ENCODE peak calls at places on chromosome 4, in four cellular contexts. K is OCI-LY7, Z is tibial artery, U is stomach. F is an unnamed sample. For H3K9me3, the result is how much of the 10 kb centered on the place peaks cover.

GRCh38 chr4:3679851-3680311 is 86.3 kb upstream of the ADRA2C start:
- DNase-seq in K (peak), Z (peak), U (no peak), F (no peak)

GRCh38 chr4:118353452-118353851 is 649 bp upstream of the PRSS12 start:
- DNase-seq in K (no peak), Z (no peak), U (no peak), F (no peak)

GRCh38 chr4:27049101-27049829 is 188.6 kb downstream of the STIM2 start:
- DNase-seq in K (no peak), Z (no peak), U (no peak), F (no peak)

GRCh38 chr4:169971456-169972015 is 54.7 kb downstream of the MFAP3L start:
- DNase-seq in K (no peak), Z (peak), U (no peak), F (no peak)

GRCh38 chr4:105291920-105292319 is 145.2 kb downstream of the TET2 start:
- DNase-seq in K (no peak), Z (no peak), U (no peak), F (no peak)

GRCh38 chr4:41538887-41539498 is 1.0 kb downstream of the LIMCH1 start:
- DNase-seq in K (no peak), Z (no peak), U (no peak), F (no peak)

GRCh38 chr4:127604949-127605709 is 27.6 kb upstream of the INTU start:
- DNase-seq in K (peak), Z (no peak), U (no peak), F (peak)

GRCh38 chr4:168877779-168878491 is 132.1 kb downstream of the CBR4 start:
- DNase-seq in K (no peak), Z (peak), U (no peak), F (no peak)

GRCh38 chr4:145484240-145484846 is 2.7 kb downstream of the SMAD1 start:
- DNase-seq in K (no peak), Z (no peak), U (no peak), F (no peak)

GRCh38 chr4:6716958-6717655 is 1.1 kb downstream of the BLOC1S4 start:
- DNase-seq in K (peak), Z (no peak), U (no peak), F (no peak)

GRCh38 chr4:3074846-3075651 is 568 bp downstream of the HTT start:
- DNase-seq in K (peak), Z (peak), U (peak), F (peak)

GRCh38 chr4:41384992-41385391 is 128.3 kb downstream of the UCHL1 start:
- DNase-seq in K (no peak), Z (peak), U (peak), F (no peak)

GRCh38 chr4:41142946-41143720 is 71.2 kb downstream of the APBB2 start:
- DNase-seq in K (no peak), Z (peak), U (peak), F (no peak)

GRCh38 chr4:1201851-1202525 is 29.6 kb upstream of the SPON2 start:
- DNase-seq in K (peak), Z (peak), U (peak), F (peak)

GRCh38 chr4:124958812-124959211 is 246.3 kb upstream of the ANKRD50 start:
- DNase-seq in K (no peak), Z (no peak), U (no peak), F (no peak)

GRCh38 chr4:73257995-73258667 is 467 bp downstream of the ANKRD17 start:
- DNase-seq in K (peak), Z (peak), U (no peak), F (no peak)

GRCh38 chr4:8373270-8373972 is 67.1 kb downstream of the ACOX3 start:
- DNase-seq in K (no peak), Z (no peak), U (no peak), F (no peak)

GRCh38 chr4:152943673-152944072 is 7.5 kb downstream of the FHDC1 start:
- DNase-seq in K (no peak), Z (no peak), U (no peak), F (no peak)

GRCh38 chr4:121041307-121042090 is 30.8 kb downstream of the NDNF start:
- DNase-seq in K (no peak), Z (no peak), U (no peak), F (peak)

GRCh38 chr4:176193898-176194297 is 1.5 kb downstream of the SPATA4 start:
- DNase-seq in K (no peak), Z (no peak), U (no peak), F (no peak)

GRCh38 chr4:177250056-177250696 is 59.5 kb upstream of the NEIL3 start:
- DNase-seq in K (peak), Z (peak), U (peak), F (peak)

GRCh38 chr4:89049853-89050252 is 7.1 kb downstream of the FAM13A start:
- DNase-seq in K (no peak), Z (no peak), U (no peak), F (no peak)

GRCh38 chr4:29549308-29549707 is 1170.9 kb upstream of the PCDH7 start:
- DNase-seq in K (no peak), Z (no peak), U (no peak), F (no peak)

GRCh38 chr4:3213661-3214250 is 35.2 kb upstream of the MSANTD1 start:
- DNase-seq in K (no peak), Z (peak), U (no peak), F (no peak)

GRCh38 chr4:138643827-138644226 is 371.8 kb upstream of the NOCT start:
- DNase-seq in K (no peak), Z (no peak), U (no peak), F (no peak)

GRCh38 chr4:117378942-117379341 is 293.6 kb upstream of the TRAM1L1 start:
- DNase-seq in K (no peak), Z (no peak), U (no peak), F (no peak)

GRCh38 chr4:108342325-108342986 is 173.7 kb upstream of the LEF1 start:
- DNase-seq in K (peak), Z (no peak), U (no peak), F (no peak)

GRCh38 chr4:56979674-56980073 is 978 bp downstream of the POLR2B start:
- DNase-seq in K (peak), Z (no peak), U (no peak), F (peak)

GRCh38 chr4:79364048-79364447 is 38.2 kb upstream of the NAA11 start:
- DNase-seq in K (no peak), Z (no peak), U (no peak), F (no peak)

GRCh38 chr4:150867148-150867547 is 147.9 kb downstream of the LRBA start:
- DNase-seq in K (peak), Z (no peak), U (no peak), F (peak)

GRCh38 chr4:138875886-138876608 is 139.5 kb upstream of the NOCT start:
- DNase-seq in K (no peak), Z (no peak), U (no peak), F (no peak)

GRCh38 chr4:182147391-182147790 is 95.8 kb upstream of the TENM3 start:
- DNase-seq in K (no peak), Z (no peak), U (no peak), F (no peak)
- H3K4me3 ChIP-seq in K (no peak), Z (no peak), U (no peak), F (no peak)

GRCh38 chr4:164768516-164768915 is 14.6 kb downstream of the SMIM31 start:
- DNase-seq in K (peak), Z (no peak), U (no peak), F (no peak)

GRCh38 chr4:164772076-164772475 is 18.1 kb downstream of the SMIM31 start:
- DNase-seq in K (no peak), Z (no peak), U (no peak), F (no peak)

GRCh38 chr4:164765096-164765495 is 11.2 kb downstream of the SMIM31 start:
- DNase-seq in K (no peak), Z (no peak), U (no peak), F (no peak)

GRCh38 chr4:164770051-164770724 is 16.3 kb downstream of the SMIM31 start:
- DNase-seq in K (no peak), Z (no peak), U (no peak), F (no peak)

DNA sequence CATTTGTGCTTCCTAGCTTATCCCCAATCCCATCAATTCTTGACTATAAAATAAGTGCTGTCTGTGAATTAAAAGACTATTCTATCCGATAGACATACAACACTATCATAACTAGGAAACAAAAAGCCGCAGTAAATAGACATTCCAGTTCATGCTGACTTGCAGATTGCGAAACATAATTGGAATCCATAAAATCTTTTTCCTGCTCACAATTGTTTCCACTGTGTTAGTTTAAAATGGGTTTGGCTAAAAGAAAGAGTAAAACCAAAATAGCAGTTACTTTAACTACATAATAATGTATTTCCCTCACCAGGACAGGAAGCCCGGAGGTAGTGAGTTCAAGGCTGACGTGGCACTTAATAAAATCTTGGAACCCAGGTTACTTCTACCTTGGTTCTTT is 17.2 kb downstream of the SMIM31 start:
- DNase-seq in K (no peak), Z (no peak), U (no peak), F (no peak)
- H3K27ac ChIP-seq in K (no peak), Z (no peak), U (no peak), F (no peak)

DNA sequence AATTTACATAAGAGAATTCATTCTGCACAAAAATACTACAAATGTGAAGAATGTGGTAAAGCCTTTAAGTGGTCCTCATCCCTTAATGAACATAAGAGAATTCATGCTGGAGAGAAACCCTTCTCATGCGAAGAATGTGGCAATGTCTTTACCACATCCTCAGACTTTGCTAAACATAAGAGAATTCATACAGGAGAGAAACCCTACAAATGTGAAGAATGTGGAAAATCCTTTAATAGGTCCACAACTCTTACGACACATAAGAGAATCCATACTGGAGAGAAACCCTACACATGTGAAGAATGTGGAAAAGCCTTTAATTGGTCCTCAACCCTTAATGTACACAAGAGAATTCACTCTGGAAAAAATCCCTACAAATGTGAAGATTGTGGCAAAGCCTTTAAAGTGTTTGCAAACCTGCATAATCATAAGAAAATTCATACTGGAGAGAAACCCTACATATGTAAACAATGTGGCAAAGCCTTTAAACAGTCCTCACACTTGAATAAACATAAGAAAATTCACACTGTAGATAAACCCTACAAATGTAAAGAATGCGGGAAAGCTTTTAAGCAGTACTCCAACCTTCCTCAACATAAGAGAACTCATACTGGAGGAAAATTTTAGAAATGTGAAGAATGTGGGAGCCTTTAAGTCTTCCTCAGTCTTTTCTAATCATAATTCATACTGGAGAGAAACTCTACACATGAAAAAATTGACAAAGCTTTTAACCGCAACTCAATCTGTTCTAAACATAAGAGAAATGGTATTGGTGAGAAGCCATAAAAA is 37.4 kb downstream of the ZNF718 start:
- DNase-seq in K (no peak), Z (no peak), U (no peak), F (no peak)
- H3K9me3 ChIP-seq in K (half or more), Z (half or more), U (half or more), F (half or more)

GRCh38 chr4:103099691-103100392 is at the start of gene BDH2:
- DNase-seq in K (peak), Z (peak), U (peak), F (peak)

GRCh38 chr4:103098746-103099421 is 750 bp downstream of the BDH2 start:
- DNase-seq in K (no peak), Z (no peak), U (no peak), F (no peak)

GRCh38 chr4:103097112-103097511 is 2.5 kb downstream of the BDH2 start:
- DNase-seq in K (no peak), Z (no peak), U (no peak), F (no peak)

GRCh38 chr4:103100691-103101090 is 1.1 kb upstream of the BDH2 start:
- DNase-seq in K (no peak), Z (no peak), U (no peak), F (no peak)

DNA sequence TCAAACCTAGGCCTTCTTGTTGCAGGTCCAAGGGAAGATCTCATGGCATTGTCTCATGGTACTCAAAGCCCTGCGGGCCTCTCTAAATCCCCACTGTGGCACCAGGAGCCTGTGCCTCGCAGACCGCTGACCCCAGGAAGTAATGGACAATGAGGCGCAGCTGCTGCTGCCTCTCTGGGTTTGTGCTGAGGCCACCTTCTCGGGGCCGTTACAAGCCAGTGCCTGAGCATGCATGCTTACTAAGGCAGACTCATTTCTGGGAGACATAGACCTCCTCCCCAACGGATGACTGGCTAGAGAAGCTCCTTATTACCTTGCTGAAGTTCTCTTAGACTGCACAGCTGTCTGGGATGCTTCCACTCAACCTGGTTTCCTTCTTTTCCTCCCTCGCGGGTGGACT is 1.3 kb downstream of the BDH2 start:
- DNase-seq in K (no peak), Z (no peak), U (no peak), F (no peak)
- H3K4me3 ChIP-seq in K (no peak), Z (peak), U (peak), F (peak)

GRCh38 chr4:38560763-38561558 is 103.0 kb upstream of the KLF3 start:
- DNase-seq in K (no peak), Z (no peak), U (no peak), F (peak)
- H3K27ac ChIP-seq in K (no peak), Z (no peak), U (no peak), F (no peak)

GRCh38 chr4:142648378-142648777 is 197.7 kb downstream of the INPP4B start:
- DNase-seq in K (no peak), Z (no peak), U (no peak), F (no peak)
- H3K9me3 ChIP-seq in K (under half), Z (under half), U (under half), F (under half)

DNA sequence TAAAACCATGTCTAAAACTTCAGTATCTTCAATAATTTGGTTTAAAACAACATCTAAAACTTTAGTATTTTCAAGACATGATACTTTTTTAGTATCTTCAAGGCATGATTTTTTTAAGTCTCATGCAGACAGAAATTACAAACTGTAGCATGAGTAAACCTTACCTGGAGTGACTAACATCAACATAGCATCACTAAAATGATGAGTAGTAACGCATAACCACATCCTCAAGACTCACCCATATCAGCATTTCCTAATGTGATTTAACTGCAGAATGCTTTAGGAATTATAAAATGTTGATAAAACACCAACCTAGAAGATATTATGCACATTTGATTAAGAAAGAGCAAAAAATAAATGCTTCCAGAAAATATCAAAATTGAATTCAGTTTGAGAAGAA is 19.7 kb upstream of the EDNRA start:
- DNase-seq in K (no peak), Z (no peak), U (no peak), F (no peak)
- H3K4me3 ChIP-seq in K (no peak), Z (no peak), U (no peak), F (no peak)

F was measured in CD4-positive, CD25-positive, alpha-beta regulatory T cell.